ENCODE peak calls at places on chromosome 17, in six cellular contexts. One of them, this sample, is unnamed.

GRCh38 chr17:67200727-67201301 is 44.2 kb downstream of the HELZ start:
- DNase-seq in chondrocyte: no peak
- DNase-seq in activated CD8-positive, alpha-beta memory T cell treated with anti-CD3 and anti-CD28 coated beads for 1 hour: no peak
- DNase-seq in naive thymus-derived CD8-positive, alpha-beta T cell: no peak
- DNase-seq in heart left ventricle: no peak
- DNase-seq in cardiac muscle cell: peak; percentile 21
- DNase-seq in this sample: peak; percentile 13

GRCh38 chr17:56690441-56691291 is 97.2 kb downstream of the NOG start:
- DNase-seq in chondrocyte: no peak
- DNase-seq in activated CD8-positive, alpha-beta memory T cell treated with anti-CD3 and anti-CD28 coated beads for 1 hour: no peak
- DNase-seq in naive thymus-derived CD8-positive, alpha-beta T cell: no peak
- DNase-seq in heart left ventricle: no peak
- DNase-seq in cardiac muscle cell: no peak
- DNase-seq in this sample: no peak

GRCh38 chr17:63833026-63833740 is 5.7 kb upstream of the FTSJ3 start:
- DNase-seq in chondrocyte: no peak
- DNase-seq in activated CD8-positive, alpha-beta memory T cell treated with anti-CD3 and anti-CD28 coated beads for 1 hour: no peak
- DNase-seq in naive thymus-derived CD8-positive, alpha-beta T cell: no peak
- DNase-seq in heart left ventricle: no peak
- DNase-seq in cardiac muscle cell: no peak
- DNase-seq in this sample: no peak

GRCh38 chr17:82092628-82092994 is 5.4 kb downstream of the FASN start:
- DNase-seq in chondrocyte: no peak
- DNase-seq in activated CD8-positive, alpha-beta memory T cell treated with anti-CD3 and anti-CD28 coated beads for 1 hour: no peak
- DNase-seq in naive thymus-derived CD8-positive, alpha-beta T cell: no peak
- DNase-seq in heart left ventricle: no peak
- DNase-seq in cardiac muscle cell: no peak
- DNase-seq in this sample: no peak

GRCh38 chr17:5785867-5786509 is 201.7 kb upstream of the NLRP1 start:
- DNase-seq in chondrocyte: no peak
- DNase-seq in activated CD8-positive, alpha-beta memory T cell treated with anti-CD3 and anti-CD28 coated beads for 1 hour: no peak
- DNase-seq in naive thymus-derived CD8-positive, alpha-beta T cell: no peak
- DNase-seq in heart left ventricle: no peak
- DNase-seq in cardiac muscle cell: no peak
- DNase-seq in this sample: peak; percentile 77

GRCh38 chr17:59634632-59635561 is 15.2 kb downstream of the CLTC start:
- DNase-seq in chondrocyte: no peak
- DNase-seq in activated CD8-positive, alpha-beta memory T cell treated with anti-CD3 and anti-CD28 coated beads for 1 hour: no peak
- DNase-seq in naive thymus-derived CD8-positive, alpha-beta T cell: no peak
- DNase-seq in heart left ventricle: no peak
- DNase-seq in cardiac muscle cell: no peak
- DNase-seq in this sample: peak; percentile 53

GRCh38 chr17:41586863-41587495 is at the start of gene KRT14:
- DNase-seq in chondrocyte: no peak
- DNase-seq in activated CD8-positive, alpha-beta memory T cell treated with anti-CD3 and anti-CD28 coated beads for 1 hour: no peak
- DNase-seq in naive thymus-derived CD8-positive, alpha-beta T cell: no peak
- DNase-seq in heart left ventricle: no peak
- DNase-seq in cardiac muscle cell: no peak
- DNase-seq in this sample: peak; percentile 10

GRCh38 chr17:69637399-69638165 is 223.1 kb downstream of the MAP2K6 start:
- DNase-seq in chondrocyte: no peak
- DNase-seq in activated CD8-positive, alpha-beta memory T cell treated with anti-CD3 and anti-CD28 coated beads for 1 hour: no peak
- DNase-seq in naive thymus-derived CD8-positive, alpha-beta T cell: no peak
- DNase-seq in heart left ventricle: no peak
- DNase-seq in cardiac muscle cell: no peak
- DNase-seq in this sample: peak; percentile 74

GRCh38 chr17:48618366-48618896 is 3.3 kb upstream of the HOXB8 start:
- DNase-seq in chondrocyte: no peak
- DNase-seq in activated CD8-positive, alpha-beta memory T cell treated with anti-CD3 and anti-CD28 coated beads for 1 hour: peak; percentile 77
- DNase-seq in naive thymus-derived CD8-positive, alpha-beta T cell: peak; percentile 83
- DNase-seq in heart left ventricle: peak; percentile 86
- DNase-seq in cardiac muscle cell: peak; percentile 87
- DNase-seq in this sample: peak; percentile 78